ENCODE peak calls at places on chromosomes 4 and X, in six cellular contexts. One of them, this sample, is unnamed.
A peak's percentile ranks its signal among the peaks of the same experiment; 100 is the strongest.

GRCh38 chr4:146949559-146949958 is 3.9 kb upstream of the TTC29 start:
- DNase-seq in endodermal cell: no peak
- DNase-seq in tibial nerve: no peak
- DNase-seq in naive thymus-derived CD4-positive, alpha-beta T cell: no peak
- DNase-seq in left lung: no peak
- DNase-seq in tibial artery: no peak
- DNase-seq in this sample: no peak

GRCh38 chrX:7090506-7091095 is 56.9 kb upstream of the STS start:
- DNase-seq in endodermal cell: no peak
- DNase-seq in left lung: no peak
- DNase-seq in tibial nerve: no peak
- DNase-seq in naive thymus-derived CD4-positive, alpha-beta T cell: no peak
- DNase-seq in tibial artery: no peak
- DNase-seq in this sample: no peak

GRCh38 chr4:179307297-179308136 is 1865.3 kb upstream of the AGA start:
- DNase-seq in tibial nerve: peak; percentile 11
- DNase-seq in naive thymus-derived CD4-positive, alpha-beta T cell: peak; percentile 2
- DNase-seq in endodermal cell: peak; percentile 87
- DNase-seq in tibial artery: no peak
- DNase-seq in left lung: no peak
- DNase-seq in this sample: no peak

GRCh38 chr4:9898596-9899345 is 117.3 kb downstream of the DRD5 start:
- DNase-seq in left lung: peak; percentile 55
- DNase-seq in endodermal cell: peak; percentile 91
- DNase-seq in naive thymus-derived CD4-positive, alpha-beta T cell: no peak
- DNase-seq in tibial artery: no peak
- DNase-seq in tibial nerve: peak; percentile 10
- DNase-seq in this sample: peak; percentile 65

GRCh38 chrX:110966839-110967238 is 129.2 kb upstream of the PAK3 start:
- DNase-seq in naive thymus-derived CD4-positive, alpha-beta T cell: no peak
- DNase-seq in left lung: no peak
- DNase-seq in tibial artery: no peak
- DNase-seq in endodermal cell: no peak
- DNase-seq in tibial nerve: no peak
- DNase-seq in this sample: no peak

GRCh38 chr4:80197601-80198444 is 520 bp downstream of the PRDM8 start:
- DNase-seq in tibial artery: no peak
- DNase-seq in tibial nerve: no peak
- DNase-seq in left lung: no peak
- DNase-seq in endodermal cell: peak; percentile 79
- DNase-seq in naive thymus-derived CD4-positive, alpha-beta T cell: no peak
- DNase-seq in this sample: no peak

GRCh38 chr4:116358633-116359222 is 726.6 kb downstream of the TRAM1L1 start:
- DNase-seq in tibial nerve: peak; percentile 57
- DNase-seq in naive thymus-derived CD4-positive, alpha-beta T cell: peak; percentile 15
- DNase-seq in endodermal cell: peak; percentile 94
- DNase-seq in left lung: no peak
- DNase-seq in tibial artery: no peak
- DNase-seq in this sample: no peak

GRCh38 chr4:104979083-104979760 is 167.5 kb upstream of the TET2 start:
- DNase-seq in naive thymus-derived CD4-positive, alpha-beta T cell: no peak
- DNase-seq in endodermal cell: no peak
- DNase-seq in tibial nerve: no peak
- DNase-seq in left lung: no peak
- DNase-seq in tibial artery: peak; percentile 44
- DNase-seq in this sample: no peak

GRCh38 chrX:111634823-111635410 is 46.1 kb upstream of the ALG13 start:
- DNase-seq in endodermal cell: no peak
- DNase-seq in left lung: no peak
- DNase-seq in tibial artery: no peak
- DNase-seq in tibial nerve: no peak
- DNase-seq in naive thymus-derived CD4-positive, alpha-beta T cell: no peak
- DNase-seq in this sample: no peak

GRCh38 chrX:18676470-18676869 is 4.6 kb upstream of the RS1 start:
- DNase-seq in endodermal cell: peak; percentile 75
- DNase-seq in left lung: no peak
- DNase-seq in tibial artery: no peak
- DNase-seq in naive thymus-derived CD4-positive, alpha-beta T cell: no peak
- DNase-seq in tibial nerve: no peak
- DNase-seq in this sample: no peak

GRCh38 chrX:39576081-39576701 is 521.6 kb downstream of the BCOR start:
- DNase-seq in naive thymus-derived CD4-positive, alpha-beta T cell: no peak
- DNase-seq in tibial nerve: no peak
- DNase-seq in endodermal cell: peak; percentile 63
- DNase-seq in tibial artery: peak; percentile 65
- DNase-seq in left lung: no peak
- DNase-seq in this sample: peak; percentile 11

GRCh38 chrX:7420712-7421111 is 272.8 kb upstream of the PUDP start:
- DNase-seq in naive thymus-derived CD4-positive, alpha-beta T cell: no peak
- DNase-seq in endodermal cell: no peak
- DNase-seq in tibial nerve: no peak
- DNase-seq in tibial artery: no peak
- DNase-seq in left lung: no peak
- DNase-seq in this sample: no peak

GRCh38 chr4:107978716-107979451 is 10.8 kb upstream of the HADH start:
- DNase-seq in tibial nerve: no peak
- DNase-seq in tibial artery: no peak
- DNase-seq in naive thymus-derived CD4-positive, alpha-beta T cell: no peak
- DNase-seq in left lung: no peak
- DNase-seq in endodermal cell: no peak
- DNase-seq in this sample: no peak

GRCh38 chrX:19867411-19867732 is 20.0 kb downstream of the SH3KBP1 start:
- DNase-seq in endodermal cell: no peak
- DNase-seq in tibial artery: no peak
- DNase-seq in naive thymus-derived CD4-positive, alpha-beta T cell: no peak
- DNase-seq in tibial nerve: peak; percentile 7
- DNase-seq in left lung: no peak
- DNase-seq in this sample: peak; percentile 6

GRCh38 chrX:19870206-19870605 is 17.2 kb downstream of the SH3KBP1 start:
- DNase-seq in endodermal cell: no peak
- DNase-seq in naive thymus-derived CD4-positive, alpha-beta T cell: no peak
- DNase-seq in tibial artery: no peak
- DNase-seq in tibial nerve: no peak
- DNase-seq in left lung: no peak
- DNase-seq in this sample: no peak

GRCh38 chrX:19867938-19868337 is 19.5 kb downstream of the SH3KBP1 start:
- DNase-seq in tibial artery: no peak
- DNase-seq in endodermal cell: no peak
- DNase-seq in left lung: no peak
- DNase-seq in naive thymus-derived CD4-positive, alpha-beta T cell: no peak
- DNase-seq in tibial nerve: no peak
- DNase-seq in this sample: no peak

GRCh38 chrX:19870710-19871490 is 16.5 kb downstream of the SH3KBP1 start:
- DNase-seq in tibial nerve: no peak
- DNase-seq in tibial artery: no peak
- DNase-seq in left lung: no peak
- DNase-seq in endodermal cell: no peak
- DNase-seq in naive thymus-derived CD4-positive, alpha-beta T cell: no peak
- DNase-seq in this sample: no peak

GRCh38 chrX:19869195-19869594 is 18.2 kb downstream of the SH3KBP1 start:
- DNase-seq in tibial artery: no peak
- DNase-seq in naive thymus-derived CD4-positive, alpha-beta T cell: no peak
- DNase-seq in left lung: no peak
- DNase-seq in endodermal cell: no peak
- DNase-seq in tibial nerve: no peak
- DNase-seq in this sample: no peak
- H3K27ac ChIP-seq in tibial artery: no peak overlapping the region
- H3K27ac ChIP-seq in naive thymus-derived CD4-positive, alpha-beta T cell: no peak overlapping the region
- H3K27ac ChIP-seq in left lung: peak overlapping the region; percentile 25
- H3K27ac ChIP-seq in endodermal cell: no peak overlapping the region
- H3K27ac ChIP-seq in tibial nerve: no peak overlapping the region
- H3K27ac ChIP-seq in this sample: peak overlapping the region; percentile 26

GRCh38 chrX:119763175-119763574 is 4.8 kb downstream of the SOWAHD start:
- DNase-seq in naive thymus-derived CD4-positive, alpha-beta T cell: no peak
- DNase-seq in tibial artery: no peak
- DNase-seq in left lung: no peak
- DNase-seq in endodermal cell: no peak
- DNase-seq in tibial nerve: no peak
- DNase-seq in this sample: no peak
- H3K4me1 ChIP-seq in naive thymus-derived CD4-positive, alpha-beta T cell: peaks cover 5% of the 10 kb centered on the region
- H3K4me1 ChIP-seq in tibial artery: no peaks in the 10 kb centered on the region
- H3K4me1 ChIP-seq in left lung: no peaks in the 10 kb centered on the region
- H3K4me1 ChIP-seq in endodermal cell: no peaks in the 10 kb centered on the region
- H3K4me1 ChIP-seq in tibial nerve: no peaks in the 10 kb centered on the region
- H3K4me1 ChIP-seq in this sample: no peaks in the 10 kb centered on the region

DNA sequence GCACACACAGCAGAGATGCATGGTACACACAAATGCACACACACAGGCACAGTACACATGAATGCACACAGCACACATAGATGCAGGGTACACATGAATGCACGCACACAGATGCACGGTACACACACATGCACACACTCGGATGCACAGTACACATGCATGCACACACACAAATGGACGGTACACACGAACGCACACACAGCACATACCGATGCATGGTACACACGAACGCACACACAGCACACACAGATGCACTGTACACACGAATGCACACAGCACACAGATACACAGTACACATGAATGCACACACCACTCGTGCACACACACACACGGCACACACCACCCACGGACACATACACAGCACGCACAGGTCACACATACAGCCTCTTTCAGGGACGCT is 43.8 kb upstream of the CPLX1 start:
- DNase-seq in left lung: no peak
- DNase-seq in naive thymus-derived CD4-positive, alpha-beta T cell: no peak
- DNase-seq in tibial nerve: no peak
- DNase-seq in endodermal cell: no peak
- DNase-seq in tibial artery: no peak
- DNase-seq in this sample: no peak
- H3K4me3 ChIP-seq in left lung: no peak overlapping the region
- H3K4me3 ChIP-seq in naive thymus-derived CD4-positive, alpha-beta T cell: no peak overlapping the region
- H3K4me3 ChIP-seq in tibial nerve: no peak overlapping the region
- H3K4me3 ChIP-seq in endodermal cell: no peak overlapping the region
- H3K4me3 ChIP-seq in tibial artery: no peak overlapping the region
- H3K4me3 ChIP-seq in this sample: no peak overlapping the region

DNA sequence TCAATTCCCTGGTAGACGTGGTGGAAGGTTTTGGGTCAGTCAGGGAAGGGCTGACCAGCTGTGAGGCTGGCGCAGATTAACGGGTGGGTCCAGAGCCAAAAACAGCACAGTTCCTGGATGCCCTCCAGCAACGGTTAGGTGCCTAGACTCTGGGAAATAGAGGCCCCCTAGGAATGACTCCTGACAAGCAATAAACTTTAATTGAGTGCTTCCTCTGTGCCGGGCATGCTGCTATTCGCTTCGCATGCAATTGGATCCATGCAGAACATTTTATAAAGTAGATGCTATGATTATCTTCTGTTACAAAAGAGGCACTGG is 36.0 kb downstream of the ETDC start:
- DNase-seq in naive thymus-derived CD4-positive, alpha-beta T cell: no peak
- DNase-seq in left lung: no peak
- DNase-seq in endodermal cell: no peak
- DNase-seq in tibial artery: peak; percentile 76
- DNase-seq in tibial nerve: peak; percentile 42
- DNase-seq in this sample: peak; percentile 50
- H3K27ac ChIP-seq in naive thymus-derived CD4-positive, alpha-beta T cell: peak overlapping the region; percentile 79
- H3K27ac ChIP-seq in left lung: peak overlapping the region; percentile 95
- H3K27ac ChIP-seq in endodermal cell: no peak overlapping the region
- H3K27ac ChIP-seq in tibial artery: peak overlapping the region; percentile 91
- H3K27ac ChIP-seq in tibial nerve: peak overlapping the region; percentile 97
- H3K27ac ChIP-seq in this sample: peak overlapping the region; percentile 96